ENCODE peak calls at places on chromosomes 1 and 21, in eight cellular contexts. One of them, this sample, is unnamed.

GRCh38 chr1:201542166-201543045 is 3.5 kb downstream of the NAV1 start:
- DNase-seq in left lung: no peak
- DNase-seq in iPS-NIHi11: no peak
- DNase-seq in neuronal stem cell: no peak
- DNase-seq in retina: no peak
- DNase-seq in CD8-positive, alpha-beta T cell: no peak
- DNase-seq in effector CD4-positive, alpha-beta T cell: no peak
- DNase-seq in CD8-positive, alpha-beta memory T cell: no peak
- DNase-seq in this sample: no peak

GRCh38 chr1:172203902-172204301 is 216.6 kb upstream of the C1orf105 start:
- DNase-seq in retina: no peak
- DNase-seq in CD8-positive, alpha-beta memory T cell: no peak
- DNase-seq in CD8-positive, alpha-beta T cell: no peak
- DNase-seq in left lung: no peak
- DNase-seq in iPS-NIHi11: no peak
- DNase-seq in neuronal stem cell: no peak
- DNase-seq in effector CD4-positive, alpha-beta T cell: no peak
- DNase-seq in this sample: no peak

GRCh38 chr1:192884241-192884640 is 75.4 kb downstream of the RGS2 start:
- DNase-seq in effector CD4-positive, alpha-beta T cell: no peak
- DNase-seq in CD8-positive, alpha-beta memory T cell: no peak
- DNase-seq in CD8-positive, alpha-beta T cell: no peak
- DNase-seq in iPS-NIHi11: no peak
- DNase-seq in neuronal stem cell: no peak
- DNase-seq in retina: no peak
- DNase-seq in left lung: no peak
- DNase-seq in this sample: no peak

GRCh38 chr21:37915941-37916794 is at the start of gene KCNJ6:
- DNase-seq in left lung: peak; percentile 80
- DNase-seq in CD8-positive, alpha-beta T cell: no peak
- DNase-seq in retina: peak; percentile 92
- DNase-seq in iPS-NIHi11: peak; percentile 83
- DNase-seq in CD8-positive, alpha-beta memory T cell: no peak
- DNase-seq in effector CD4-positive, alpha-beta T cell: no peak
- DNase-seq in neuronal stem cell: peak; percentile 77
- DNase-seq in this sample: no peak

GRCh38 chr21:37783016-37783415 is 133.2 kb downstream of the KCNJ6 start:
- DNase-seq in CD8-positive, alpha-beta memory T cell: no peak
- DNase-seq in effector CD4-positive, alpha-beta T cell: no peak
- DNase-seq in retina: no peak
- DNase-seq in neuronal stem cell: no peak
- DNase-seq in iPS-NIHi11: no peak
- DNase-seq in left lung: no peak
- DNase-seq in CD8-positive, alpha-beta T cell: no peak
- DNase-seq in this sample: no peak

GRCh38 chr1:205494119-205494518 is 10.3 kb upstream of the CDK18 start:
- DNase-seq in effector CD4-positive, alpha-beta T cell: no peak
- DNase-seq in neuronal stem cell: no peak
- DNase-seq in retina: no peak
- DNase-seq in CD8-positive, alpha-beta memory T cell: no peak
- DNase-seq in iPS-NIHi11: no peak
- DNase-seq in left lung: no peak
- DNase-seq in CD8-positive, alpha-beta T cell: no peak
- DNase-seq in this sample: no peak

GRCh38 chr1:22114083-22115012 is 28.5 kb downstream of the WNT4 start:
- DNase-seq in retina: peak; percentile 68
- DNase-seq in effector CD4-positive, alpha-beta T cell: no peak
- DNase-seq in left lung: peak; percentile 73
- DNase-seq in CD8-positive, alpha-beta memory T cell: no peak
- DNase-seq in CD8-positive, alpha-beta T cell: no peak
- DNase-seq in neuronal stem cell: peak; percentile 30
- DNase-seq in iPS-NIHi11: peak; percentile 55
- DNase-seq in this sample: no peak

GRCh38 chr1:41439234-41439633 is 45.2 kb downstream of the EDN2 start:
- DNase-seq in left lung: no peak
- DNase-seq in CD8-positive, alpha-beta memory T cell: no peak
- DNase-seq in effector CD4-positive, alpha-beta T cell: no peak
- DNase-seq in CD8-positive, alpha-beta T cell: no peak
- DNase-seq in iPS-NIHi11: no peak
- DNase-seq in retina: peak; percentile 1
- DNase-seq in neuronal stem cell: no peak
- DNase-seq in this sample: no peak

GRCh38 chr1:248691567-248692155 is 10.9 kb downstream of the OR14I1 start:
- DNase-seq in neuronal stem cell: no peak
- DNase-seq in CD8-positive, alpha-beta T cell: no peak
- DNase-seq in effector CD4-positive, alpha-beta T cell: no peak
- DNase-seq in iPS-NIHi11: no peak
- DNase-seq in retina: no peak
- DNase-seq in left lung: no peak
- DNase-seq in CD8-positive, alpha-beta memory T cell: no peak
- DNase-seq in this sample: no peak

GRCh38 chr1:65419681-65420589 is 533 bp upstream of the LEPR start:
- DNase-seq in left lung: peak; percentile 100
- DNase-seq in retina: peak; percentile 89
- DNase-seq in effector CD4-positive, alpha-beta T cell: peak; percentile 96
- DNase-seq in neuronal stem cell: peak; percentile 97
- DNase-seq in CD8-positive, alpha-beta T cell: peak; percentile 98
- DNase-seq in iPS-NIHi11: peak; percentile 96
- DNase-seq in CD8-positive, alpha-beta memory T cell: peak; percentile 98
- DNase-seq in this sample: peak; percentile 97

GRCh38 chr1:230773396-230774033 is 26.3 kb downstream of the CAPN9 start:
- DNase-seq in neuronal stem cell: no peak
- DNase-seq in CD8-positive, alpha-beta T cell: no peak
- DNase-seq in CD8-positive, alpha-beta memory T cell: no peak
- DNase-seq in left lung: no peak
- DNase-seq in retina: no peak
- DNase-seq in effector CD4-positive, alpha-beta T cell: no peak
- DNase-seq in iPS-NIHi11: no peak
- DNase-seq in this sample: no peak

GRCh38 chr1:225713281-225713680 is 60.4 kb upstream of the ENAH start:
- DNase-seq in left lung: no peak
- DNase-seq in neuronal stem cell: no peak
- DNase-seq in CD8-positive, alpha-beta memory T cell: no peak
- DNase-seq in CD8-positive, alpha-beta T cell: no peak
- DNase-seq in effector CD4-positive, alpha-beta T cell: no peak
- DNase-seq in iPS-NIHi11: no peak
- DNase-seq in retina: no peak
- DNase-seq in this sample: no peak

GRCh38 chr21:46568562-46568961 is 36.3 kb downstream of the S100B start:
- DNase-seq in CD8-positive, alpha-beta T cell: no peak
- DNase-seq in effector CD4-positive, alpha-beta T cell: no peak
- DNase-seq in CD8-positive, alpha-beta memory T cell: no peak
- DNase-seq in iPS-NIHi11: no peak
- DNase-seq in left lung: no peak
- DNase-seq in neuronal stem cell: no peak
- DNase-seq in retina: no peak
- DNase-seq in this sample: no peak

GRCh38 chr1:47765742-47766485 is 231.3 kb downstream of the TRABD2B start:
- DNase-seq in retina: no peak
- DNase-seq in iPS-NIHi11: no peak
- DNase-seq in effector CD4-positive, alpha-beta T cell: no peak
- DNase-seq in left lung: no peak
- DNase-seq in CD8-positive, alpha-beta memory T cell: no peak
- DNase-seq in CD8-positive, alpha-beta T cell: no peak
- DNase-seq in neuronal stem cell: no peak
- DNase-seq in this sample: no peak

GRCh38 chr1:194331758-194332157 is 1145.3 kb upstream of the B3GALT2 start:
- DNase-seq in CD8-positive, alpha-beta T cell: no peak
- DNase-seq in retina: no peak
- DNase-seq in effector CD4-positive, alpha-beta T cell: no peak
- DNase-seq in left lung: no peak
- DNase-seq in CD8-positive, alpha-beta memory T cell: no peak
- DNase-seq in iPS-NIHi11: no peak
- DNase-seq in neuronal stem cell: no peak
- DNase-seq in this sample: no peak

GRCh38 chr1:21901473-21901847 is 35.6 kb downstream of the HSPG2 start:
- DNase-seq in CD8-positive, alpha-beta memory T cell: no peak
- DNase-seq in neuronal stem cell: no peak
- DNase-seq in iPS-NIHi11: no peak
- DNase-seq in effector CD4-positive, alpha-beta T cell: no peak
- DNase-seq in left lung: no peak
- DNase-seq in retina: no peak
- DNase-seq in CD8-positive, alpha-beta T cell: no peak
- DNase-seq in this sample: no peak

GRCh38 chr1:21379571-21379970 is 60.4 kb upstream of the NBPF3 start:
- DNase-seq in effector CD4-positive, alpha-beta T cell: no peak
- DNase-seq in CD8-positive, alpha-beta T cell: no peak
- DNase-seq in CD8-positive, alpha-beta memory T cell: no peak
- DNase-seq in retina: no peak
- DNase-seq in iPS-NIHi11: no peak
- DNase-seq in neuronal stem cell: no peak
- DNase-seq in left lung: no peak
- DNase-seq in this sample: no peak

GRCh38 chr21:46038871-46039397 is 57.4 kb downstream of the COL6A1 start:
- DNase-seq in CD8-positive, alpha-beta T cell: no peak
- DNase-seq in effector CD4-positive, alpha-beta T cell: no peak
- DNase-seq in iPS-NIHi11: no peak
- DNase-seq in CD8-positive, alpha-beta memory T cell: no peak
- DNase-seq in neuronal stem cell: no peak
- DNase-seq in left lung: peak; percentile 80
- DNase-seq in retina: no peak
- DNase-seq in this sample: no peak

GRCh38 chr1:117171900-117172501 is 38.7 kb downstream of the VTCN1 start:
- DNase-seq in iPS-NIHi11: no peak
- DNase-seq in retina: peak; percentile 88
- DNase-seq in CD8-positive, alpha-beta memory T cell: no peak
- DNase-seq in left lung: peak; percentile 76
- DNase-seq in CD8-positive, alpha-beta T cell: no peak
- DNase-seq in effector CD4-positive, alpha-beta T cell: no peak
- DNase-seq in neuronal stem cell: peak; percentile 90
- DNase-seq in this sample: no peak

GRCh38 chr1:3902546-3902945 is 2.5 kb upstream of the C1orf174 start:
- DNase-seq in effector CD4-positive, alpha-beta T cell: no peak
- DNase-seq in left lung: no peak
- DNase-seq in neuronal stem cell: no peak
- DNase-seq in CD8-positive, alpha-beta T cell: no peak
- DNase-seq in retina: no peak
- DNase-seq in iPS-NIHi11: no peak
- DNase-seq in CD8-positive, alpha-beta memory T cell: no peak
- DNase-seq in this sample: no peak

GRCh38 chr1:48654606-48655210 is 122.0 kb downstream of the BEND5 start:
- DNase-seq in retina: peak; percentile 89
- DNase-seq in left lung: no peak
- DNase-seq in CD8-positive, alpha-beta T cell: no peak
- DNase-seq in iPS-NIHi11: no peak
- DNase-seq in effector CD4-positive, alpha-beta T cell: no peak
- DNase-seq in CD8-positive, alpha-beta memory T cell: no peak
- DNase-seq in neuronal stem cell: peak; percentile 33
- DNase-seq in this sample: no peak

GRCh38 chr1:176996455-176997090 is 167.9 kb downstream of the ASTN1 start:
- DNase-seq in neuronal stem cell: peak; percentile 61
- DNase-seq in retina: peak; percentile 70
- DNase-seq in effector CD4-positive, alpha-beta T cell: no peak
- DNase-seq in left lung: no peak
- DNase-seq in CD8-positive, alpha-beta T cell: no peak
- DNase-seq in CD8-positive, alpha-beta memory T cell: no peak
- DNase-seq in iPS-NIHi11: peak; percentile 40
- DNase-seq in this sample: no peak

GRCh38 chr21:37700641-37701202 is 215.5 kb downstream of the KCNJ6 start:
- DNase-seq in effector CD4-positive, alpha-beta T cell: no peak
- DNase-seq in left lung: no peak
- DNase-seq in retina: peak; percentile 72
- DNase-seq in neuronal stem cell: peak; percentile 60
- DNase-seq in CD8-positive, alpha-beta T cell: no peak
- DNase-seq in CD8-positive, alpha-beta memory T cell: no peak
- DNase-seq in iPS-NIHi11: peak; percentile 94
- DNase-seq in this sample: peak; percentile 80

GRCh38 chr21:41653243-41653943 is 113.5 kb downstream of the RIPK4 start:
- DNase-seq in iPS-NIHi11: no peak
- DNase-seq in retina: no peak
- DNase-seq in left lung: no peak
- DNase-seq in CD8-positive, alpha-beta memory T cell: no peak
- DNase-seq in effector CD4-positive, alpha-beta T cell: no peak
- DNase-seq in neuronal stem cell: no peak
- DNase-seq in CD8-positive, alpha-beta T cell: no peak
- DNase-seq in this sample: no peak

GRCh38 chr21:29696947-29697346 is 242.8 kb downstream of the GRIK1 start:
- DNase-seq in iPS-NIHi11: no peak
- DNase-seq in CD8-positive, alpha-beta T cell: no peak
- DNase-seq in effector CD4-positive, alpha-beta T cell: no peak
- DNase-seq in neuronal stem cell: no peak
- DNase-seq in CD8-positive, alpha-beta memory T cell: no peak
- DNase-seq in left lung: no peak
- DNase-seq in retina: no peak
- DNase-seq in this sample: no peak

GRCh38 chr1:59195151-59195550 is 101.7 kb upstream of the FGGY start:
- DNase-seq in CD8-positive, alpha-beta memory T cell: no peak
- DNase-seq in retina: no peak
- DNase-seq in neuronal stem cell: no peak
- DNase-seq in CD8-positive, alpha-beta T cell: no peak
- DNase-seq in effector CD4-positive, alpha-beta T cell: no peak
- DNase-seq in left lung: no peak
- DNase-seq in iPS-NIHi11: no peak
- DNase-seq in this sample: no peak

GRCh38 chr1:153985984-153986761 is at the start of gene RAB13:
- DNase-seq in CD8-positive, alpha-beta T cell: no peak
- DNase-seq in retina: no peak
- DNase-seq in CD8-positive, alpha-beta memory T cell: no peak
- DNase-seq in iPS-NIHi11: peak; percentile 89
- DNase-seq in neuronal stem cell: peak; percentile 74
- DNase-seq in left lung: peak; percentile 93
- DNase-seq in effector CD4-positive, alpha-beta T cell: no peak
- DNase-seq in this sample: peak; percentile 56

GRCh38 chr1:218299416-218299815 is 14.3 kb downstream of the RRP15 start:
- DNase-seq in neuronal stem cell: no peak
- DNase-seq in retina: peak; percentile 6
- DNase-seq in iPS-NIHi11: no peak
- DNase-seq in CD8-positive, alpha-beta T cell: no peak
- DNase-seq in left lung: no peak
- DNase-seq in effector CD4-positive, alpha-beta T cell: no peak
- DNase-seq in CD8-positive, alpha-beta memory T cell: no peak
- DNase-seq in this sample: no peak

This sample was measured in GM13977.